ENCODE peak calls at places on chromosomes 12 and 14, in eight cellular contexts. One of them, this sample, is unnamed.

GRCh38 chr12:42426733-42427132 is 100.8 kb downstream of the PPHLN1 start:
- DNase-seq in cardiac fibroblast: peak; percentile 90
- DNase-seq in cardiac muscle cell: peak; percentile 73
- DNase-seq in glutamatergic neuron: no peak
- DNase-seq in tibial artery: no peak
- DNase-seq in RWPE1: peak; percentile 78
- DNase-seq in fibroblast of lung: peak; percentile 51
- DNase-seq in neural crest cell: no peak
- DNase-seq in this sample: no peak

GRCh38 chr12:95319694-95320331 is 102.2 kb downstream of the VEZT start:
- DNase-seq in cardiac fibroblast: no peak
- DNase-seq in cardiac muscle cell: peak; percentile 20
- DNase-seq in glutamatergic neuron: no peak
- DNase-seq in tibial artery: no peak
- DNase-seq in RWPE1: no peak
- DNase-seq in fibroblast of lung: no peak
- DNase-seq in neural crest cell: no peak
- DNase-seq in this sample: peak; percentile 53

GRCh38 chr14:22556021-22556989 is 32.7 kb downstream of the DAD1 start:
- DNase-seq in cardiac fibroblast: peak; percentile 92
- DNase-seq in cardiac muscle cell: peak; percentile 82
- DNase-seq in glutamatergic neuron: no peak
- DNase-seq in tibial artery: no peak
- DNase-seq in RWPE1: peak; percentile 77
- DNase-seq in fibroblast of lung: peak; percentile 65
- DNase-seq in neural crest cell: no peak
- DNase-seq in this sample: no peak

GRCh38 chr14:83566567-83566966 is 1963.4 kb upstream of the FLRT2 start:
- DNase-seq in cardiac fibroblast: no peak
- DNase-seq in cardiac muscle cell: no peak
- DNase-seq in glutamatergic neuron: no peak
- DNase-seq in tibial artery: no peak
- DNase-seq in RWPE1: no peak
- DNase-seq in fibroblast of lung: no peak
- DNase-seq in neural crest cell: no peak
- DNase-seq in this sample: no peak

GRCh38 chr14:95227279-95227860 is 70.0 kb upstream of the DICER1 start:
- DNase-seq in cardiac fibroblast: peak; percentile 36
- DNase-seq in cardiac muscle cell: peak; percentile 27
- DNase-seq in glutamatergic neuron: no peak
- DNase-seq in tibial artery: no peak
- DNase-seq in RWPE1: no peak
- DNase-seq in fibroblast of lung: peak; percentile 29
- DNase-seq in neural crest cell: no peak
- DNase-seq in this sample: no peak

GRCh38 chr12:69052613-69053408 is 119.8 kb upstream of the CPM start:
- DNase-seq in cardiac fibroblast: peak; percentile 94
- DNase-seq in cardiac muscle cell: peak; percentile 78
- DNase-seq in glutamatergic neuron: no peak
- DNase-seq in tibial artery: no peak
- DNase-seq in RWPE1: peak; percentile 63
- DNase-seq in fibroblast of lung: peak; percentile 73
- DNase-seq in neural crest cell: no peak
- DNase-seq in this sample: no peak

GRCh38 chr14:91323671-91324605 is 79.4 kb upstream of the GPR68 start:
- DNase-seq in cardiac fibroblast: peak; percentile 81
- DNase-seq in cardiac muscle cell: peak; percentile 80
- DNase-seq in glutamatergic neuron: peak; percentile 87
- DNase-seq in tibial artery: peak; percentile 85
- DNase-seq in RWPE1: peak; percentile 71
- DNase-seq in fibroblast of lung: peak; percentile 68
- DNase-seq in neural crest cell: peak; percentile 79
- DNase-seq in this sample: peak; percentile 97

GRCh38 chr14:23362200-23362599 is 2.8 kb downstream of the EFS start:
- DNase-seq in cardiac fibroblast: no peak
- DNase-seq in cardiac muscle cell: no peak
- DNase-seq in glutamatergic neuron: peak; percentile 46
- DNase-seq in tibial artery: no peak
- DNase-seq in RWPE1: no peak
- DNase-seq in fibroblast of lung: peak; percentile 11
- DNase-seq in neural crest cell: no peak
- DNase-seq in this sample: no peak

GRCh38 chr12:69897744-69898143 is 72.7 kb downstream of the MYRFL start:
- DNase-seq in cardiac fibroblast: peak; percentile 87
- DNase-seq in cardiac muscle cell: peak; percentile 83
- DNase-seq in glutamatergic neuron: no peak
- DNase-seq in tibial artery: no peak
- DNase-seq in RWPE1: peak; percentile 46
- DNase-seq in fibroblast of lung: peak; percentile 96
- DNase-seq in neural crest cell: no peak
- DNase-seq in this sample: no peak

GRCh38 chr12:19614601-19615442 is 175.5 kb downstream of the AEBP2 start:
- DNase-seq in cardiac fibroblast: no peak
- DNase-seq in cardiac muscle cell: no peak
- DNase-seq in glutamatergic neuron: no peak
- DNase-seq in tibial artery: no peak
- DNase-seq in RWPE1: no peak
- DNase-seq in fibroblast of lung: no peak
- DNase-seq in neural crest cell: no peak
- DNase-seq in this sample: no peak

GRCh38 chr12:12620730-12621315 is 9.1 kb downstream of the CREBL2 start:
- DNase-seq in cardiac fibroblast: no peak
- DNase-seq in cardiac muscle cell: no peak
- DNase-seq in glutamatergic neuron: no peak
- DNase-seq in tibial artery: no peak
- DNase-seq in RWPE1: no peak
- DNase-seq in fibroblast of lung: no peak
- DNase-seq in neural crest cell: no peak
- DNase-seq in this sample: no peak

GRCh38 chr12:57175428-57176138 is 28.2 kb upstream of the LRP1-AS start:
- DNase-seq in cardiac fibroblast: peak; percentile 86
- DNase-seq in cardiac muscle cell: peak; percentile 81
- DNase-seq in glutamatergic neuron: peak; percentile 84
- DNase-seq in tibial artery: peak; percentile 89
- DNase-seq in RWPE1: peak; percentile 95
- DNase-seq in fibroblast of lung: peak; percentile 79
- DNase-seq in neural crest cell: peak; percentile 84
- DNase-seq in this sample: peak; percentile 94

GRCh38 chr14:37594238-37594915 is 672 bp downstream of the FOXA1 start:
- DNase-seq in cardiac fibroblast: peak; percentile 88
- DNase-seq in cardiac muscle cell: peak; percentile 84
- DNase-seq in glutamatergic neuron: peak; percentile 81
- DNase-seq in tibial artery: no peak
- DNase-seq in RWPE1: peak; percentile 61
- DNase-seq in fibroblast of lung: peak; percentile 84
- DNase-seq in neural crest cell: peak; percentile 82
- DNase-seq in this sample: no peak

GRCh38 chr14:24053548-24054323 is 1.9 kb downstream of the CARMIL3 start:
- DNase-seq in cardiac fibroblast: no peak
- DNase-seq in cardiac muscle cell: no peak
- DNase-seq in glutamatergic neuron: no peak
- DNase-seq in tibial artery: no peak
- DNase-seq in RWPE1: no peak
- DNase-seq in fibroblast of lung: no peak
- DNase-seq in neural crest cell: no peak
- DNase-seq in this sample: no peak

GRCh38 chr14:59565112-59565511 is 11.5 kb downstream of the CCDC175 start:
- DNase-seq in cardiac fibroblast: no peak
- DNase-seq in cardiac muscle cell: no peak
- DNase-seq in glutamatergic neuron: no peak
- DNase-seq in tibial artery: no peak
- DNase-seq in RWPE1: no peak
- DNase-seq in fibroblast of lung: no peak
- DNase-seq in neural crest cell: no peak
- DNase-seq in this sample: no peak

GRCh38 chr12:100163416-100164152 is 20.9 kb upstream of the BLTP3B start:
- DNase-seq in cardiac fibroblast: peak; percentile 53
- DNase-seq in cardiac muscle cell: peak; percentile 64
- DNase-seq in glutamatergic neuron: peak; percentile 85
- DNase-seq in tibial artery: peak; percentile 67
- DNase-seq in RWPE1: peak; percentile 80
- DNase-seq in fibroblast of lung: peak; percentile 41
- DNase-seq in neural crest cell: peak; percentile 71
- DNase-seq in this sample: no peak

GRCh38 chr12:92989715-92990484 is 60.8 kb upstream of the EEA1 start:
- DNase-seq in cardiac fibroblast: no peak
- DNase-seq in cardiac muscle cell: no peak
- DNase-seq in glutamatergic neuron: no peak
- DNase-seq in tibial artery: no peak
- DNase-seq in RWPE1: no peak
- DNase-seq in fibroblast of lung: no peak
- DNase-seq in neural crest cell: no peak
- DNase-seq in this sample: no peak

GRCh38 chr14:80906946-80907345 is 34.6 kb downstream of the CEP128 start:
- DNase-seq in cardiac fibroblast: peak; percentile 5
- DNase-seq in cardiac muscle cell: no peak
- DNase-seq in glutamatergic neuron: no peak
- DNase-seq in tibial artery: no peak
- DNase-seq in RWPE1: no peak
- DNase-seq in fibroblast of lung: no peak
- DNase-seq in neural crest cell: no peak
- DNase-seq in this sample: no peak

GRCh38 chr12:84034891-84035290 is 877.7 kb downstream of the SLC6A15 start:
- DNase-seq in cardiac fibroblast: no peak
- DNase-seq in cardiac muscle cell: no peak
- DNase-seq in glutamatergic neuron: no peak
- DNase-seq in tibial artery: no peak
- DNase-seq in RWPE1: no peak
- DNase-seq in fibroblast of lung: peak; percentile 66
- DNase-seq in neural crest cell: no peak
- DNase-seq in this sample: no peak

GRCh38 chr14:69708049-69708448 is 58.9 kb upstream of the SRSF5 start:
- DNase-seq in cardiac fibroblast: no peak
- DNase-seq in cardiac muscle cell: no peak
- DNase-seq in glutamatergic neuron: no peak
- DNase-seq in tibial artery: no peak
- DNase-seq in RWPE1: no peak
- DNase-seq in fibroblast of lung: no peak
- DNase-seq in neural crest cell: no peak
- DNase-seq in this sample: no peak

DNA sequence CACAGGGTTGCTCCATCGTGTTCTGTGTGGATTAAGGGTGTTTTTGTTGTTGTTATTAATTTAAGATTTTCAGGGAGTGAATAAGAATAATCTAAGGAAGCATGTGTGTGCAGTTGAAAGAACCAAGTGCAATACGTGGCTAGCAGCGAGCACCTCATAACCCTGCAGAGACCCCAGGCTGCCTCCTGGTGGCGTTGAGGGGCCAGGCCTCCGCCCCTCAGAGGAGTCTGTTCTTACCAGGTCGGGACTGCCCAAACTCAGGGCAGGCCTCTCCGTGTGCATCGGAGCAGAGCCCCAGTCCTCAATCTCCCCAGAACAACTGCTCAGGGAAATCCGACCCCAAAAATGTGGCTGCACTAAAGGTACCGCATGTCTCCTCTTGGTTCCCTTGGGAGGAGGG is 36.8 kb downstream of the IL31 start:
- DNase-seq in cardiac fibroblast: no peak
- DNase-seq in cardiac muscle cell: no peak
- DNase-seq in glutamatergic neuron: peak; percentile 53
- DNase-seq in tibial artery: no peak
- DNase-seq in RWPE1: no peak
- DNase-seq in fibroblast of lung: no peak
- DNase-seq in neural crest cell: no peak
- DNase-seq in this sample: no peak
- TF ChIP-seq CTCF in cardiac fibroblast: peak; percentile 16
- TF ChIP-seq CTCF in cardiac muscle cell: peak; percentile 22
- TF ChIP-seq CTCF in glutamatergic neuron: no peak
- TF ChIP-seq CTCF in tibial artery: no peak
- TF ChIP-seq CTCF in RWPE1: no peak
- TF ChIP-seq CTCF in fibroblast of lung: no peak
- TF ChIP-seq CTCF in neural crest cell: peak; percentile 42
- TF ChIP-seq CTCF in this sample: no peak

DNA sequence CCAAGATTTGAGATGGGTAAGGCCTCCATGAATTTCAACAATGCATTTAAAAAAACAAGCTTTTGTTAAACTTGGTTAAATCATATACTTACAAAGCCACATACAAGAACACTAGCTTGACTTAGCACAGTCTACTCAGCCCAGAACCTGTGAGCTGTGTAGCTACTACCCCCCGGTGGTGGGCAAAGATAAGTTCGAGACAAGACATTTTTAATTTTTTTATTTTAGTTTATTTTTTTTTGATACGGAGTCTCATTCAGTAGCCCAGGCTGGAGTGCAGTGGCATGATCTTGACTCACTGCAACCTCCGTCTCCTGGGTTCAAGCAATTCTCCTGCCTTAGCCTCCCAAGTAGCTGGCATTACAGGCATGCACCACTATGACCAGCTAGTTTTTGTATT is 3.7 kb upstream of the NECAP1 start:
- DNase-seq in cardiac fibroblast: peak; percentile 74
- DNase-seq in cardiac muscle cell: peak; percentile 83
- DNase-seq in glutamatergic neuron: peak; percentile 22
- DNase-seq in tibial artery: no peak
- DNase-seq in RWPE1: peak; percentile 30
- DNase-seq in fibroblast of lung: peak; percentile 87
- DNase-seq in neural crest cell: no peak
- DNase-seq in this sample: no peak
- TF ChIP-seq CTCF in cardiac fibroblast: peak; percentile 40
- TF ChIP-seq CTCF in cardiac muscle cell: peak; percentile 50
- TF ChIP-seq CTCF in glutamatergic neuron: peak; percentile 62
- TF ChIP-seq CTCF in tibial artery: no peak
- TF ChIP-seq CTCF in RWPE1: no peak
- TF ChIP-seq CTCF in fibroblast of lung: peak; percentile 63
- TF ChIP-seq CTCF in neural crest cell: peak; percentile 73
- TF ChIP-seq CTCF in this sample: no peak

GRCh38 chr12:98574110-98574509 is 19.4 kb upstream of the SLC25A3 start:
- DNase-seq in cardiac fibroblast: no peak
- DNase-seq in cardiac muscle cell: no peak
- DNase-seq in glutamatergic neuron: no peak
- DNase-seq in tibial artery: no peak
- DNase-seq in RWPE1: no peak
- DNase-seq in fibroblast of lung: no peak
- DNase-seq in neural crest cell: no peak
- DNase-seq in this sample: no peak

GRCh38 chr12:98575013-98575412 is 18.5 kb upstream of the SLC25A3 start:
- DNase-seq in cardiac fibroblast: no peak
- DNase-seq in cardiac muscle cell: no peak
- DNase-seq in glutamatergic neuron: no peak
- DNase-seq in tibial artery: no peak
- DNase-seq in RWPE1: no peak
- DNase-seq in fibroblast of lung: no peak
- DNase-seq in neural crest cell: no peak
- DNase-seq in this sample: no peak

GRCh38 chr12:98572010-98572409 is 21.5 kb upstream of the SLC25A3 start:
- DNase-seq in cardiac fibroblast: no peak
- DNase-seq in cardiac muscle cell: peak; percentile 9
- DNase-seq in glutamatergic neuron: no peak
- DNase-seq in tibial artery: no peak
- DNase-seq in RWPE1: no peak
- DNase-seq in fibroblast of lung: no peak
- DNase-seq in neural crest cell: no peak
- DNase-seq in this sample: no peak
- TF ChIP-seq CTCF in cardiac fibroblast: peak; percentile 40
- TF ChIP-seq CTCF in cardiac muscle cell: peak; percentile 38
- TF ChIP-seq CTCF in glutamatergic neuron: no peak
- TF ChIP-seq CTCF in tibial artery: no peak
- TF ChIP-seq CTCF in RWPE1: peak; percentile 13
- TF ChIP-seq CTCF in fibroblast of lung: peak; percentile 20
- TF ChIP-seq CTCF in neural crest cell: peak; percentile 50
- TF ChIP-seq CTCF in this sample: no peak

GRCh38 chr12:49388682-49389081 is 21.4 kb downstream of the SPATS2 start:
- DNase-seq in cardiac fibroblast: no peak
- DNase-seq in cardiac muscle cell: no peak
- DNase-seq in glutamatergic neuron: no peak
- DNase-seq in tibial artery: no peak
- DNase-seq in RWPE1: no peak
- DNase-seq in fibroblast of lung: no peak
- DNase-seq in neural crest cell: no peak
- DNase-seq in this sample: no peak

GRCh38 chr12:49389092-49389703 is 21.9 kb downstream of the SPATS2 start:
- DNase-seq in cardiac fibroblast: no peak
- DNase-seq in cardiac muscle cell: no peak
- DNase-seq in glutamatergic neuron: peak; percentile 82
- DNase-seq in tibial artery: peak; percentile 27
- DNase-seq in RWPE1: no peak
- DNase-seq in fibroblast of lung: no peak
- DNase-seq in neural crest cell: no peak
- DNase-seq in this sample: no peak
- TF ChIP-seq CTCF in cardiac fibroblast: no peak
- TF ChIP-seq CTCF in cardiac muscle cell: no peak
- TF ChIP-seq CTCF in glutamatergic neuron: peak; percentile 61
- TF ChIP-seq CTCF in tibial artery: no peak
- TF ChIP-seq CTCF in RWPE1: no peak
- TF ChIP-seq CTCF in fibroblast of lung: no peak
- TF ChIP-seq CTCF in neural crest cell: no peak
- TF ChIP-seq CTCF in this sample: peak; percentile 2